ENCODE peak calls at places on chromosome 12, in seven cellular contexts. R is iris pigment epithelial cell, J is left cardiac atrium, G is prostate gland, K is stomach, A is foreskin fibroblast, M is GM13976. E is an unnamed sample.

GRCh38 chr12:58090685-58091084 is 149.3 kb downstream of the ATP23 start:
- DNase-seq in R (no peak), J (no peak), G (no peak), K (no peak), A (no peak), M (no peak), E (no peak)

GRCh38 chr12:78898416-78898815 is 33.8 kb downstream of the SYT1 start:
- DNase-seq in R (peak), J (peak), G (peak), K (no peak), A (no peak), M (no peak), E (no peak)

GRCh38 chr12:58425481-58426392 is 484.4 kb downstream of the ATP23 start:
- DNase-seq in R (peak), J (peak), G (peak), K (peak), A (peak), M (peak), E (no peak)

GRCh38 chr12:106246891-106247730 is 709 bp downstream of the CKAP4 start:
- DNase-seq in R (peak), J (peak), G (peak), K (peak), A (peak), M (peak), E (no peak)

GRCh38 chr12:69676257-69677012 is 22.7 kb downstream of the BEST3 start:
- DNase-seq in R (peak), J (no peak), G (no peak), K (no peak), A (no peak), M (no peak), E (no peak)

GRCh38 chr12:3622732-3623690 is 129.9 kb downstream of the CRACR2A start:
- DNase-seq in R (no peak), J (no peak), G (no peak), K (no peak), A (no peak), M (peak), E (no peak)

GRCh38 chr12:20629414-20630156 is 65.5 kb upstream of the SLCO1C1 start:
- DNase-seq in R (peak), J (peak), G (peak), K (no peak), A (no peak), M (no peak), E (no peak)

GRCh38 chr12:122051231-122051876 is 27.2 kb upstream of the MLXIP start:
- DNase-seq in R (no peak), J (no peak), G (no peak), K (no peak), A (no peak), M (no peak), E (no peak)

GRCh38 chr12:3362751-3363150 is 128.3 kb upstream of the PRMT8 start:
- DNase-seq in R (no peak), J (no peak), G (no peak), K (no peak), A (no peak), M (no peak), E (no peak)

GRCh38 chr12:97471194-97471593 is 8.6 kb downstream of the RMST start:
- DNase-seq in R (no peak), J (no peak), G (no peak), K (no peak), A (no peak), M (no peak), E (no peak)

GRCh38 chr12:1933342-1933992 is 15.0 kb upstream of the CACNA2D4 start:
- DNase-seq in R (peak), J (no peak), G (no peak), K (peak), A (no peak), M (peak), E (no peak)

GRCh38 chr12:22307811-22308210 is 26.7 kb downstream of the ST8SIA1 start:
- DNase-seq in R (no peak), J (no peak), G (no peak), K (no peak), A (no peak), M (no peak), E (no peak)

GRCh38 chr12:2796187-2796663 is 1.5 kb downstream of the FKBP4 start:
- DNase-seq in R (peak), J (no peak), G (peak), K (no peak), A (no peak), M (no peak), E (no peak)

GRCh38 chr12:53414756-53415417 is 8.8 kb upstream of the AMHR2 start:
- DNase-seq in R (peak), J (no peak), G (no peak), K (no peak), A (no peak), M (no peak), E (no peak)

GRCh38 chr12:64571346-64571745 is 38.9 kb upstream of the RASSF3 start:
- DNase-seq in R (no peak), J (no peak), G (no peak), K (no peak), A (no peak), M (no peak), E (no peak)

GRCh38 chr12:62210422-62210821 is 49.8 kb upstream of the USP15 start:
- DNase-seq in R (peak), J (no peak), G (no peak), K (peak), A (peak), M (peak), E (no peak)

GRCh38 chr12:16531623-16532022 is 74.3 kb downstream of the LMO3 start:
- DNase-seq in R (no peak), J (no peak), G (peak), K (peak), A (no peak), M (no peak), E (no peak)

GRCh38 chr12:77999074-77999715 is 168.5 kb downstream of the NAV3 start:
- DNase-seq in R (no peak), J (no peak), G (no peak), K (no peak), A (no peak), M (peak), E (no peak)

GRCh38 chr12:113007166-113007565 is 28.8 kb downstream of the OAS2 start:
- DNase-seq in R (peak), J (no peak), G (no peak), K (no peak), A (peak), M (no peak), E (no peak)

E was measured in iPS DF 6.9.